ENCODE peak calls at places on chromosomes 13 and 19, in six cellular contexts. M is activated T-cell treated with anti-CD3 and anti-CD28 coated beads, Interleukin-2, amount 50 U/mL, for 72 hours; A is stimulated activated naive CD4-positive, alpha-beta T cell; C is SK-N-DZ; W is activated CD8-positive, alpha-beta T cell treated with anti-CD3 and anti-CD28 coated beads for 36 hours; Q is fibroblast of lung. G is an unnamed sample.

GRCh38 chr13:71922191-71922590 is 55.2 kb upstream of the DACH1 start:
- DNase-seq in Q (peak), A (no peak), C (no peak), M (no peak), W (no peak), G (no peak)

GRCh38 chr13:98171806-98172569 is 5.1 kb downstream of the RNF113B start:
- DNase-seq in A (no peak), C (peak), Q (peak), W (no peak), M (no peak), G (no peak)

GRCh38 chr19:28595722-28596121 is 617.2 kb downstream of the UQCRFS1 start:
- DNase-seq in C (no peak), M (no peak), W (no peak), A (no peak), Q (no peak), G (no peak)

GRCh38 chr13:112974125-112974524 is 5.1 kb downstream of the MCF2L start:
- DNase-seq in M (no peak), A (no peak), Q (no peak), W (no peak), C (no peak), G (no peak)

GRCh38 chr13:37515226-37515625 is 83.3 kb downstream of the POSTN start:
- DNase-seq in M (no peak), C (no peak), Q (no peak), W (no peak), A (no peak), G (no peak)

GRCh38 chr19:14072535-14073231 is at the start of gene MISP3:
- DNase-seq in M (peak), C (peak), A (peak), W (peak), Q (peak), G (no peak)

GRCh38 chr19:45439569-45440258 is 16.0 kb upstream of the ERCC1 start:
- DNase-seq in M (peak), C (peak), A (peak), W (peak), Q (peak), G (no peak)

GRCh38 chr13:43797869-43798268 is 11.1 kb upstream of the ENOX1 start:
- DNase-seq in C (no peak), Q (peak), M (no peak), A (no peak), W (no peak), G (no peak)

GRCh38 chr13:107883561-107884175 is 331.7 kb downstream of the LIG4 start:
- DNase-seq in A (no peak), M (no peak), W (no peak), Q (peak), C (no peak), G (no peak)

GRCh38 chr13:51861728-51862300 is at the start of gene CCDC70:
- DNase-seq in M (peak), A (no peak), Q (peak), C (no peak), W (peak), G (no peak)

GRCh38 chr13:52600666-52601065 is 41.6 kb upstream of the HNRNPA1L2 start:
- DNase-seq in A (no peak), M (no peak), Q (peak), W (no peak), C (peak), G (no peak)

GRCh38 chr19:6737873-6738725 is 719 bp upstream of the GPR108 start:
- DNase-seq in A (peak), C (peak), M (peak), W (peak), Q (peak), G (no peak)

GRCh38 chr19:38669532-38669931 is 22.1 kb downstream of the ACTN4 start:
- DNase-seq in C (no peak), M (no peak), Q (no peak), A (no peak), W (peak), G (no peak)

GRCh38 chr13:110394371-110394841 is 87.3 kb downstream of the COL4A2 start:
- DNase-seq in M (no peak), W (no peak), C (no peak), Q (peak), A (no peak), G (no peak)

GRCh38 chr13:62085337-62085736 is 669.7 kb upstream of the PCDH20 start:
- DNase-seq in W (no peak), M (no peak), C (no peak), Q (no peak), A (no peak), G (no peak)